ENCODE peak calls at places on chromosomes 16 and 17, in five cellular contexts. One of them, this sample, is unnamed.

GRCh38 chr16:3364774-3365427 is 9.2 kb downstream of the OR2C1 start:
- DNase-seq in tibial artery: peak; percentile 88
- DNase-seq in gastrocnemius medialis: peak; percentile 71
- DNase-seq in fibroblast of pulmonary artery: peak; percentile 94
- DNase-seq in fibroblast of lung: peak; percentile 97
- DNase-seq in this sample: peak; percentile 94

GRCh38 chr17:40345161-40346034 is 19.1 kb downstream of the GJD3 start:
- DNase-seq in tibial artery: peak; percentile 90
- DNase-seq in gastrocnemius medialis: peak; percentile 46
- DNase-seq in fibroblast of pulmonary artery: peak; percentile 70
- DNase-seq in fibroblast of lung: peak; percentile 76
- DNase-seq in this sample: peak; percentile 81

GRCh38 chr17:50541402-50541915 is 5.5 kb upstream of the SPATA20 start:
- DNase-seq in tibial artery: no peak
- DNase-seq in gastrocnemius medialis: no peak
- DNase-seq in fibroblast of pulmonary artery: no peak
- DNase-seq in fibroblast of lung: no peak
- DNase-seq in this sample: no peak

GRCh38 chr17:77508047-77508715 is 367.4 kb downstream of the SEC14L1 start:
- DNase-seq in tibial artery: peak; percentile 19
- DNase-seq in gastrocnemius medialis: no peak
- DNase-seq in fibroblast of pulmonary artery: no peak
- DNase-seq in fibroblast of lung: no peak
- DNase-seq in this sample: no peak

GRCh38 chr17:30393491-30393890 is 14.8 kb downstream of the CPD start:
- DNase-seq in tibial artery: no peak
- DNase-seq in gastrocnemius medialis: no peak
- DNase-seq in fibroblast of pulmonary artery: no peak
- DNase-seq in fibroblast of lung: no peak
- DNase-seq in this sample: no peak

GRCh38 chr17:44601574-44602372 is 44.5 kb downstream of the FZD2 start:
- DNase-seq in tibial artery: no peak
- DNase-seq in gastrocnemius medialis: no peak
- DNase-seq in fibroblast of pulmonary artery: no peak
- DNase-seq in fibroblast of lung: peak; percentile 71
- DNase-seq in this sample: no peak

GRCh38 chr16:57720142-57720575 is 15.4 kb upstream of the KATNB1 start:
- DNase-seq in tibial artery: no peak
- DNase-seq in gastrocnemius medialis: no peak
- DNase-seq in fibroblast of pulmonary artery: peak; percentile 75
- DNase-seq in fibroblast of lung: peak; percentile 36
- DNase-seq in this sample: peak; percentile 56

GRCh38 chr17:79258042-79258441 is 183.4 kb downstream of the ENGASE start:
- DNase-seq in tibial artery: no peak
- DNase-seq in gastrocnemius medialis: no peak
- DNase-seq in fibroblast of pulmonary artery: no peak
- DNase-seq in fibroblast of lung: no peak
- DNase-seq in this sample: no peak

GRCh38 chr17:57994436-57994835 is 6.4 kb upstream of the VEZF1 start:
- DNase-seq in tibial artery: no peak
- DNase-seq in gastrocnemius medialis: no peak
- DNase-seq in fibroblast of pulmonary artery: no peak
- DNase-seq in fibroblast of lung: no peak
- DNase-seq in this sample: no peak

GRCh38 chr16:76527244-76527643 is 250.0 kb downstream of the CNTNAP4 start:
- DNase-seq in tibial artery: no peak
- DNase-seq in gastrocnemius medialis: no peak
- DNase-seq in fibroblast of pulmonary artery: no peak
- DNase-seq in fibroblast of lung: no peak
- DNase-seq in this sample: no peak

GRCh38 chr17:69058165-69058564 is 2.6 kb downstream of the ABCA9 start:
- DNase-seq in tibial artery: no peak
- DNase-seq in gastrocnemius medialis: no peak
- DNase-seq in fibroblast of pulmonary artery: peak; percentile 27
- DNase-seq in fibroblast of lung: no peak
- DNase-seq in this sample: no peak

GRCh38 chr17:4136373-4136772 is 6.5 kb downstream of the ZZEF1 start:
- DNase-seq in tibial artery: peak; percentile 75
- DNase-seq in gastrocnemius medialis: peak; percentile 73
- DNase-seq in fibroblast of pulmonary artery: no peak
- DNase-seq in fibroblast of lung: peak; percentile 73
- DNase-seq in this sample: peak; percentile 9

GRCh38 chr17:31560836-31561235 is 169.4 kb downstream of the RAB11FIP4 start:
- DNase-seq in tibial artery: no peak
- DNase-seq in gastrocnemius medialis: no peak
- DNase-seq in fibroblast of pulmonary artery: no peak
- DNase-seq in fibroblast of lung: peak; percentile 49
- DNase-seq in this sample: no peak

GRCh38 chr16:67822511-67822910 is 15.8 kb downstream of the TSNAXIP1 start:
- DNase-seq in tibial artery: no peak
- DNase-seq in gastrocnemius medialis: no peak
- DNase-seq in fibroblast of pulmonary artery: no peak
- DNase-seq in fibroblast of lung: peak; percentile 17
- DNase-seq in this sample: no peak

GRCh38 chr16:31200821-31201510 is 1.6 kb downstream of the PYCARD start:
- DNase-seq in tibial artery: no peak
- DNase-seq in gastrocnemius medialis: no peak
- DNase-seq in fibroblast of pulmonary artery: no peak
- DNase-seq in fibroblast of lung: no peak
- DNase-seq in this sample: no peak

GRCh38 chr16:76486740-76487139 is 209.5 kb downstream of the CNTNAP4 start:
- DNase-seq in tibial artery: no peak
- DNase-seq in gastrocnemius medialis: no peak
- DNase-seq in fibroblast of pulmonary artery: no peak
- DNase-seq in fibroblast of lung: no peak
- DNase-seq in this sample: no peak

GRCh38 chr16:64615647-64616280 is 506.1 kb downstream of the CDH11 start:
- DNase-seq in tibial artery: peak; percentile 29
- DNase-seq in gastrocnemius medialis: no peak
- DNase-seq in fibroblast of pulmonary artery: no peak
- DNase-seq in fibroblast of lung: peak; percentile 41
- DNase-seq in this sample: no peak

GRCh38 chr17:74478369-74479100 is 12.1 kb downstream of the CD300A start:
- DNase-seq in tibial artery: no peak
- DNase-seq in gastrocnemius medialis: no peak
- DNase-seq in fibroblast of pulmonary artery: no peak
- DNase-seq in fibroblast of lung: no peak
- DNase-seq in this sample: no peak

GRCh38 chr17:16215965-16216316 is 607 bp upstream of the NCOR1 start:
- DNase-seq in tibial artery: peak; percentile 71
- DNase-seq in gastrocnemius medialis: peak; percentile 58
- DNase-seq in fibroblast of pulmonary artery: no peak
- DNase-seq in fibroblast of lung: no peak
- DNase-seq in this sample: no peak

GRCh38 chr17:45289316-45290268 is 27.2 kb downstream of the MAP3K14 start:
- DNase-seq in tibial artery: no peak
- DNase-seq in gastrocnemius medialis: peak; percentile 52
- DNase-seq in fibroblast of pulmonary artery: no peak
- DNase-seq in fibroblast of lung: no peak
- DNase-seq in this sample: no peak

GRCh38 chr16:782766-783403 is 5.3 kb downstream of the RPUSD1 start:
- DNase-seq in tibial artery: no peak
- DNase-seq in gastrocnemius medialis: no peak
- DNase-seq in fibroblast of pulmonary artery: no peak
- DNase-seq in fibroblast of lung: no peak
- DNase-seq in this sample: no peak

GRCh38 chr16:11575223-11575589 is 11.5 kb downstream of the LITAF start:
- DNase-seq in tibial artery: no peak
- DNase-seq in gastrocnemius medialis: no peak
- DNase-seq in fibroblast of pulmonary artery: no peak
- DNase-seq in fibroblast of lung: no peak
- DNase-seq in this sample: no peak

GRCh38 chr16:89256651-89257254 is 39.2 kb downstream of the ZNF778 start:
- DNase-seq in tibial artery: no peak
- DNase-seq in gastrocnemius medialis: no peak
- DNase-seq in fibroblast of pulmonary artery: peak; percentile 29
- DNase-seq in fibroblast of lung: peak; percentile 61
- DNase-seq in this sample: peak; percentile 22

DNA sequence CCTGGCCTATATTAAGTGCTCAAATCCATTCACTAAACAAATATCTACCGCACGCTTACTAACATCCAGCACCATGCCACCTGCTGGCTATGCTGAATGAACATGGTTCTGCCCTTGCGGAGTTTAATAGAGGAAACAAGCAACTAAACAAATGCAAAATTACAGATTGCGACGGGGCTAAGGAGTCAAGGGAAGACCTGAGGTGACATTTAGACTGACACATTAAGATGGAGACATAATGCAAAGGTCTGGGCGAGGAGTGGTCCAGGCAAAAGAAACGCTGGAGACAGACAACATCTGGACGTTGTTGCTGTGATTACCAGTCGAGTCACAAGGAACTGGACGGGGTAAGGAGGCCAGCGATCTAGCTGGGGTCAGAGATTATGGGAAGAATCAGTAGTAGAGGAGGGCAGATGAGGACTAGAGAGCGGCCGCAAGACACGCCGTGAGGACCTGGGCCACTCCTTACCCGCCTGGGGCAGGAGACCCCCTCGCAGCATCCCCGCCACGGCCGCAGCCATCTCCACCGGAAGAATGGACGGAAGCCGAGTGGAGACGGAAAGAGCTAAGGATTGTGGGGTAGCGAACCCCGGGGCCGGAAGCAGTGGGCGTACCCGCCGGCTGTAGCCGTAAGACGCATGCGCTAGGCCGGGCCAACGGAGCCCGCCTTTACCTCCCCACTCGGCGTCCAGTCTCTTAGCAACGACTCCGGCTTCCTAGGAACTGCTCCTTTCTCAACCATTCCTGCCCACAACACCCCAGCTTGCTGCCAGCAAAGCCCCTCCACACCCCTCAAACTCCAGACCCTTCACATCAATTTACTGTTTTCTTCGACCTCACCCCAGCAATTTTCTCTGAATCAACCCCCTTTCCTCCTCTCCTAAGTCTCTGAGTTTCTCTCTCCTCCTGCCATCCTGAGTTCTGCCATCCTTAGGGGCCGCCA is at the start of the genes LRRC46 and MRPL10:
- DNase-seq in tibial artery: peak; percentile 96
- DNase-seq in gastrocnemius medialis: peak; percentile 88
- DNase-seq in fibroblast of pulmonary artery: peak; percentile 95
- DNase-seq in fibroblast of lung: peak; percentile 90
- DNase-seq in this sample: peak; percentile 92
- TF ChIP-seq CTCF in tibial artery: no peak
- TF ChIP-seq CTCF in gastrocnemius medialis: peak; percentile 12
- TF ChIP-seq CTCF in fibroblast of pulmonary artery: peak; percentile 51
- TF ChIP-seq CTCF in fibroblast of lung: peak; percentile 42
- TF ChIP-seq CTCF in this sample: peak; percentile 53

GRCh38 chr17:33318241-33318640 is 25.1 kb upstream of the ASIC2 start:
- DNase-seq in tibial artery: no peak
- DNase-seq in gastrocnemius medialis: no peak
- DNase-seq in fibroblast of pulmonary artery: no peak
- DNase-seq in fibroblast of lung: no peak
- DNase-seq in this sample: no peak

GRCh38 chr17:33322063-33322462 is 29.0 kb upstream of the ASIC2 start:
- DNase-seq in tibial artery: no peak
- DNase-seq in gastrocnemius medialis: no peak
- DNase-seq in fibroblast of pulmonary artery: no peak
- DNase-seq in fibroblast of lung: peak; percentile 26
- DNase-seq in this sample: no peak

DNA sequence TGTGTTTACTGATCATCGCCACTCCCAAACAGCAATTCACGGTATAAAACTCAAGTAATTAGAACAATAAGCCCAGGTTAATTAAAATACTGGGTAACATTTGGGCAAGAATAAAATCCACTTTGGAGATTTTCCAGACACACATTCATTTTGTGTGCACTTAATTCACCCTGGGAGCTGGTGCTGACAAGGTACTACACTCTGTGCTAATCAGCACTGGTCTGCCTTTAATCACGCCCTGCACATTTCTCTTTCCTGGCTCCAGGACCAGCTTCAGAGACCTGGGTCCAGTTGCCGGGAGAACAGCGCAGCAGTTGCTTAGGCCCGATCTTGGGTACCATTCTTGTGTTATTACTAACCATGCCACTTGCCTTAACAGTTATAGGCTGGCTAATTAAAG is 23.6 kb upstream of the ASIC2 start:
- DNase-seq in tibial artery: no peak
- DNase-seq in gastrocnemius medialis: no peak
- DNase-seq in fibroblast of pulmonary artery: no peak
- DNase-seq in fibroblast of lung: no peak
- DNase-seq in this sample: no peak
- H3K4me3 ChIP-seq in tibial artery: no peak overlapping the region
- H3K4me3 ChIP-seq in gastrocnemius medialis: no peak overlapping the region
- H3K4me3 ChIP-seq in fibroblast of pulmonary artery: no peak overlapping the region
- H3K4me3 ChIP-seq in fibroblast of lung: no peak overlapping the region
- H3K4me3 ChIP-seq in this sample: no peak overlapping the region

DNA sequence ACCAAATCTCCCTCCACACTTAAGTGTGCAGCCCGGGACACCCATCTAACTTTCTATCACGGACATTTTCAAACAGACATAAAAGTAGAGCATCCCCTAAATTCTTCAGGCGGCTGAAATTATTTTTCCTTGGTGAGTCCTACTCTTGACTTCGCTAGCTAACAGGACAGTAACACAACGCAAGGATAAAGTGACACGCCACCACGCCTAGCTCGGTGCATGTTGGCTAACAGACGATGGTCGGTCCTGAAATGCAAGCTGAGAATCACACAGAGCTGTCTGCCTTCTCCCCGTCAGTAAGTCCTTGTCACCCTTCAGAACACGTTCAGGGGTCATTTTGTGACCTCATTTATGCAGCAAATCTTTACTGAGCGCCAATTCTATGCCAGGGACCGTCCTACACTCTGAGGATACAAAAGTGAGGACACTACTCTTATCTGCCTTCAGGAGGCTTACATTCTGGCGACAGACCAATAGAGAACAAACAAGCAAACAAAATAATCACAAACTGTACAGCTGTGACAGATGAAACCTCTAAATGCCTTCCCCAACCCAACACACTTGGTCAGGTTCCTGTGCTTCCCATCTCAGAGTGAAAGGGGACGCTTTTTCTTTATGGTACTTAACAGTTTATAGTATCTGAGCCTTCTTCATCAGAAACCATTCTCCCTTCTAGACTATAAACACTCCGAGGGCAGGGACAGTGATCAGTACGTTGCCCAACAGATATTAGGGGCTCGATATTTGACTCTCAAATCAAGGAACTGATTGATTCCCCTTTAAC is 1.3 kb downstream of the NTAN1 start:
- DNase-seq in tibial artery: no peak
- DNase-seq in gastrocnemius medialis: no peak
- DNase-seq in fibroblast of pulmonary artery: no peak
- DNase-seq in fibroblast of lung: no peak
- DNase-seq in this sample: no peak
- TF ChIP-seq CTCF in tibial artery: no peak
- TF ChIP-seq CTCF in gastrocnemius medialis: no peak
- TF ChIP-seq CTCF in fibroblast of pulmonary artery: no peak
- TF ChIP-seq CTCF in fibroblast of lung: no peak
- TF ChIP-seq CTCF in this sample: no peak

DNA sequence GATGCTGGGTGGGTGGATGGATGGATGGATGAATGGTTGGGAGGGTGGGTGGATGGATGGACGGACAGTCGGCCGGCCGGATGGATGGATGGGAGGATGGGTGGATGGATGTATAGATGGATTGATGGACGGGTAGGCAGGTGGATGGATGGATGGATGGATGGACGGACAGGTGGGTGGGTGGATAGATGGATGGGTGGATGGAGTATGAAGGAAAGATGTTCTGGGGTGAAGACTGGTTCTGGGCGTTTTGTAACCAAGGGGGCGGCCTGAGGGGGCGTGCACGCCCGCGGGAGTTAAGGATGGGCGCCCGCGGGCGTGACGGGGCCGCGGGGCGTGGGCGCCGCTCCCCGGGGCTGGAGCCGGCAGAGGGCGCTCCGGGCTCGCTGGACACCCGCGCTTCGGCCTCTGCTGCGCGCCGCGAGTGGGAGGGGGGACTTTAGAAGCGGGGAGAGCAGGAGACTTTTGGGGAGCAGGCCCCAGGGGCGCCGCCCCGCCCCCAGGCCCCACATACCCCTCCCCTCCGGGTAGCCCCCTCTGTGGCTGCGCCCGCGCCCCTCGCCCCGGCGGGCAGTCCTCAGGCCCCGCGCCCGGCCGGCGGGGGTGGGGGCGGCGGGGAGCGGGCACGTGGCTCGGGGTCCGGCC is at the start of gene NECAB2:
- DNase-seq in tibial artery: no peak
- DNase-seq in gastrocnemius medialis: no peak
- DNase-seq in fibroblast of pulmonary artery: peak; percentile 23
- DNase-seq in fibroblast of lung: peak; percentile 20
- DNase-seq in this sample: peak; percentile 15
- H3K4me3 ChIP-seq in tibial artery: peak within 1 kb of the TSS; percentile 44
- H3K4me3 ChIP-seq in gastrocnemius medialis: no peak within 1 kb of the TSS
- H3K4me3 ChIP-seq in fibroblast of pulmonary artery: peak within 1 kb of the TSS; percentile 30
- H3K4me3 ChIP-seq in fibroblast of lung: peak within 1 kb of the TSS; percentile 27
- H3K4me3 ChIP-seq in this sample: peak within 1 kb of the TSS; percentile 48

This sample was measured in fibroblast of the aortic adventitia.